ENCODE peak calls at places on chromosomes 7 and 10, in nine cellular contexts. U is heart right ventricle, K is right lobe of liver, Z is colonic mucosa, Q is Peyer's patch, D is tibial artery, T is adrenal gland, B is GM23338, C is HCT116. L is an unnamed sample.

GRCh38 chr7:139058963-139059362 is 23.1 kb upstream of the ZC3HAV1L start:
- DNase-seq in U (no peak), D (no peak), C (no peak), T (no peak), K (no peak), Z (no peak), Q (no peak), B (no peak), L (no peak)

GRCh38 chr7:105766421-105767191 is 109.8 kb downstream of the ATXN7L1 start:
- DNase-seq in B (no peak), T (peak; percentile 14), Z (no peak), U (no peak), K (no peak), Q (no peak), D (no peak), C (no peak), L (no peak)

GRCh38 chr7:84913731-84914130 is 273.1 kb downstream of the SEMA3D start:
- DNase-seq in K (no peak), U (no peak), Q (no peak), C (no peak), B (no peak), Z (no peak), T (no peak), D (no peak), L (no peak)

GRCh38 chr10:126781817-126782216 is 111.3 kb upstream of the C10orf90 start:
- DNase-seq in B (no peak), D (no peak), Q (no peak), U (no peak), C (no peak), T (no peak), Z (no peak), K (no peak), L (no peak)

GRCh38 chr7:2979276-2979675 is 64.4 kb downstream of the CARD11 start:
- DNase-seq in C (no peak), B (peak; percentile 33), Q (peak; percentile 65), Z (no peak), T (no peak), D (no peak), U (no peak), K (no peak), L (no peak)

GRCh38 chr7:29086545-29086944 is 59.8 kb downstream of the CPVL start:
- DNase-seq in K (no peak), B (no peak), T (no peak), Q (no peak), D (no peak), U (no peak), Z (no peak), C (no peak), L (no peak)

GRCh38 chr10:133235891-133236321 is 1.7 kb upstream of the VENTX start:
- DNase-seq in K (no peak), C (no peak), T (no peak), Z (no peak), D (no peak), Q (no peak), U (no peak), B (peak; percentile 44), L (no peak)

GRCh38 chr7:151993977-151994676 is 31.3 kb upstream of the GALNT11 start:
- DNase-seq in K (no peak), C (no peak), Q (no peak), U (no peak), Z (no peak), D (no peak), B (peak; percentile 26), T (no peak), L (peak; percentile 9)

GRCh38 chr10:131220601-131221171 is 90.8 kb downstream of the TCERG1L start:
- DNase-seq in B (no peak), U (no peak), K (no peak), Z (no peak), C (no peak), T (no peak), D (no peak), Q (no peak), L (no peak)

GRCh38 chr10:131224106-131224505 is 87.4 kb downstream of the TCERG1L start:
- DNase-seq in Q (no peak), K (no peak), D (no peak), U (no peak), Z (no peak), T (no peak), B (no peak), C (no peak), L (peak; percentile 31)

GRCh38 chr10:131222986-131223385 is 88.5 kb downstream of the TCERG1L start:
- DNase-seq in Z (no peak), T (no peak), Q (no peak), K (no peak), D (no peak), B (no peak), C (no peak), U (no peak), L (no peak)

GRCh38 chr10:131221632-131222277 is 89.8 kb downstream of the TCERG1L start:
- DNase-seq in D (no peak), T (no peak), U (no peak), B (no peak), Z (no peak), Q (no peak), K (no peak), C (no peak), L (no peak)

DNA sequence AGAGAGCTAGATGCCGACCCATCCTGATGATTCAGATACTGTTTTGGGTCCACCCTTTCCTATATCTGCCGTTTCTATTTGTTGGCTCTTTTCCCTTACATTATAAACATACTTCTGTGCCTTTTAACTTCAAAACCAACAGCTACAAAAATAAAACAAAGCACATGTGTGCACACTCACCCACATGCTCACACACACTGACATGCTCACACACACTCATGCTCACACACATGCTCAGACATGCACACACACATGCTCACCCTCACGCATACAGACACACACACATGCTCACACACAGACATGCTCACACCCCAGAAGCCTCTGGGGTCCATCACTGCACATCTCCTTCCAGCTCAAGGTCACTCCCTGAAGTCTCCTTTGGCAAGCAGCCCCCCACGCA is 88.1 kb downstream of the TCERG1L start:
- DNase-seq in Q (no peak), T (no peak), U (no peak), C (no peak), D (no peak), B (no peak), Z (no peak), K (no peak), L (no peak)
- H3K4me3 ChIP-seq in Q (no peak overlapping the region), T (no peak overlapping the region), U (no peak overlapping the region), C (no peak overlapping the region), D (no peak overlapping the region), B (no peak overlapping the region), Z (no peak overlapping the region), K (no peak overlapping the region), L (no peak overlapping the region)

GRCh38 chr10:73248259-73248724 is 1.2 kb upstream of the DNAJC9 start:
- DNase-seq in T (no peak), B (no peak), Q (no peak), C (no peak), U (no peak), Z (no peak), D (no peak), K (no peak), L (no peak)

GRCh38 chr10:73246322-73246782 is 703 bp downstream of the DNAJC9 start:
- DNase-seq in K (no peak), T (no peak), D (no peak), Q (no peak), B (no peak), C (no peak), U (no peak), Z (no peak), L (no peak)

GRCh38 chr10:73244866-73245477 is 2.1 kb downstream of the DNAJC9 start:
- DNase-seq in U (no peak), D (no peak), T (no peak), C (no peak), Q (no peak), Z (no peak), B (no peak), K (no peak), L (no peak)

GRCh38 chr10:73247509-73248258 is 629 bp upstream of the DNAJC9 start:
- DNase-seq in C (no peak), U (no peak), T (no peak), D (no peak), Q (no peak), K (no peak), Z (no peak), B (peak; percentile 14), L (no peak)

GRCh38 chr10:73246783-73247508 is at the start of gene DNAJC9:
- DNase-seq in D (peak; percentile 97), B (peak; percentile 97), U (peak; percentile 97), C (peak; percentile 90), Z (peak; percentile 99), K (peak; percentile 97), T (peak; percentile 98), Q (peak; percentile 99), L (peak; percentile 97)
- TF ChIP-seq CTCF in D (no peak), B (no peak), U (no peak), C (peak; percentile 8), Z (no peak), K (peak; percentile 18), T (no peak), Q (peak; percentile 12), L (peak; percentile 13)

DNA sequence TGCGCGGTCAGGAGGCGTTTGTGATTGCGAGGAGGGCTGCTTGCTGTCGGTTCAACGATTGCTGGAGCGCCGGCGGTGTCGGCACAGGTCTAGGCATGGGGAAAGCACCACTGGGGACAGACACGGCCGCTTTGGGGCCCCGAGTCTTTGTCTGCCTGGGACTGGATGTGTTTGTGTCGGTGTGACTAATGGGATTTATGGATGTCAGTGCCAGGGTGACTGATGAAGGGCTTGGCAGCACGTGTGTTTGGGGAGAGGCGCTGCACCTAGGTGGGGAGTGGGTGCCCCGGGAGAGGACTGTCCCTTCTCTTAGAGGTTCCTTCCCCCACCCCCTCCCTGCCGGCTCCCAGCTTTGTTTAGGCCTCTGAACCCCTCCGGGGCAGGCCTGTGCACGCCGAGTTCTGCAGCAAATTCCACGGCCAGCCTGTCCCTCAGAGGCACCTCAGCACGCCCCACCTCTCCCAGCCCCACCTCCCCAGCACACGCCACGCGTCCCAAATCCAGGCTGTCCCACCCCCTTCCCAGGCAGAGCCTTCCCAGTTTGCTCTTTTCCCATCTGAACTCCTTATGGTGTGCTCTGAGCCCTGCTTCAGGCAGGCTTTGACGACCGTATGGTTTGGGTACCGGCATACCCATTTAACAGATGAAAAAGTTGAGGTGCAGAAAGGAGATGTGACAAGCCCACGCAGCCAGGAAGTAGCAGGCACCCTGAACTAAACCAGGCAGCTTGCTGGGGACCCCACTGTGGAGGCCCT is 6.4 kb upstream of the TNRC18 start:
- DNase-seq in Z (peak; percentile 66), T (peak; percentile 72), K (peak; percentile 87), C (no peak), D (no peak), B (peak; percentile 63), Q (peak; percentile 78), U (peak; percentile 49), L (no peak)
- H3K27ac ChIP-seq in Z (peak overlapping the region; percentile 96), T (peak overlapping the region; percentile 82), K (peak overlapping the region; percentile 98), C (peak overlapping the region; percentile 98), D (peak overlapping the region; percentile 98), B (no peak overlapping the region), Q (peak overlapping the region; percentile 98), U (peak overlapping the region; percentile 99), L (peak overlapping the region; percentile 100)

DNA sequence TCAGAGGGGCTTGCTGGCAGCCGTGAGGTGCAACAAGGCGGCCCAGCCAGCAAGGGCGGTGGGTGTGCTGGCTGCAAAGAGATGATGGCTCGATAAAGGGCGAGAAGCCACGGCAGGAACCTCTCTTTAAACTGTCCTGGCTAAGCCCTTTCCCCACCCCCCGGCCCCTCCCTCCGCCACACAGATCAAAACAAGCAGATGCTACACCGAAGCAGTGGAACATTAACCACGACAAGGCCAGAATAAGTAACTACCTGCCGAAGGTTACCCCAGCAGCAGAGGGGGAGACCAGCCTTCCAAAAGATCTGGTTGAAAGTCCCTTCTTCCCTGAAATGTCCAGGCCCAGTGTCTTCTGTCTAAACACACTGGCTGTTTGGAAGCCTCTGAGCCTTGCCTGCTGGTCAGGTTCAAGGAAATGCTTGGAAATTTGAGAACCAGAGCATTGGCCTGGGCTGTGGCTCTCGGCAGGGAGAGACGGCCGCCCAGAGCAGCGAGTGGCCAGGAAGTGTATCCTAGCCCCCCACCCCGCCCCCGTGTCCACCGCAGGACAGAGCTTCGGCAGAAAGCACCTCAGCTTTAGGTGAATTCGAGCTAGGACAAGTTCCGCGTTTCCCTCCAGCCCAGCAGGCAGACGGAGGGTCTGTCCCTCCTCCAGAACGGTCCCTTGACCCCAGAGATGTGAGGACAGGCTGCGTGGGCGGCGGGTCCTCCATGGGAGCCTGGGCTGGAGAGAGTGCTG is 2.1 kb downstream of the FAM20C start:
- DNase-seq in B (peak; percentile 49), C (no peak), K (peak; percentile 91), U (no peak), Q (no peak), Z (peak; percentile 33), D (no peak), T (no peak), L (no peak)
- H3K4me3 ChIP-seq in B (peak overlapping the region; percentile 84), C (peak overlapping the region; percentile 81), K (peak overlapping the region; percentile 66), U (peak overlapping the region; percentile 82), Q (peak overlapping the region; percentile 54), Z (peak overlapping the region; percentile 71), D (peak overlapping the region; percentile 65), T (peak overlapping the region; percentile 45), L (peak overlapping the region; percentile 89)

L was measured in dorsolateral prefrontal cortex.